ENCODE peak calls at places on chromosomes 3 and 15, in ten cellular contexts. V is right lobe of liver, L is endothelial cell of umbilical vein, B is H1, H is A549, J is heart right ventricle, G is cardiac muscle cell, O is IMR-90, K is neuronal stem cell, Q is sigmoid colon. A is an unnamed sample.

GRCh38 chr3:161057518-161057917 is 47.6 kb downstream of the B3GALNT1 start:
- DNase-seq in Q (no peak), L (no peak), H (no peak), G (no peak), K (no peak), V (no peak), J (no peak), B (no peak), O (no peak), A (no peak)

GRCh38 chr3:128492353-128493220 is at the start of gene GATA2:
- DNase-seq in L (peak; percentile 57), Q (peak; percentile 59), B (no peak), G (no peak), K (no peak), J (no peak), O (no peak), H (no peak), V (no peak), A (no peak)

GRCh38 chr3:53254190-53254809 is 1.5 kb downstream of the TKT start:
- DNase-seq in O (no peak), Q (no peak), G (peak; percentile 29), L (peak; percentile 31), H (no peak), J (no peak), B (no peak), K (no peak), V (no peak), A (no peak)

GRCh38 chr15:62644216-62644873 is 398.2 kb upstream of the TPM1 start:
- DNase-seq in J (no peak), O (no peak), V (no peak), H (no peak), L (no peak), B (no peak), Q (no peak), K (no peak), G (no peak), A (no peak)

GRCh38 chr3:16179771-16180736 is 5.6 kb downstream of the GALNT15 start:
- DNase-seq in G (peak; percentile 37), Q (no peak), O (peak; percentile 82), V (no peak), J (no peak), H (no peak), K (no peak), B (no peak), L (no peak), A (no peak)

GRCh38 chr3:141367038-141367730 is 1.1 kb upstream of the ZBTB38 start:
- DNase-seq in B (no peak), O (peak; percentile 100), Q (peak; percentile 77), L (peak; percentile 85), V (no peak), J (no peak), G (peak; percentile 100), H (peak; percentile 85), K (no peak), A (no peak)

GRCh38 chr3:115644391-115644790 is 21.1 kb downstream of the GAP43 start:
- DNase-seq in K (no peak), Q (no peak), O (peak; percentile 29), B (no peak), V (no peak), H (no peak), J (no peak), G (no peak), L (no peak), A (no peak)

GRCh38 chr15:74319596-74320357 is 47.7 kb downstream of the CYP11A1 start:
- DNase-seq in O (no peak), G (no peak), L (no peak), K (peak; percentile 80), H (no peak), B (no peak), V (no peak), Q (no peak), J (peak; percentile 42), A (no peak)

GRCh38 chr3:138389144-138389601 is 40.8 kb downstream of the MRAS start:
- DNase-seq in H (no peak), V (no peak), B (no peak), J (no peak), O (peak; percentile 12), K (no peak), G (peak; percentile 48), L (no peak), Q (no peak), A (no peak)

GRCh38 chr3:188064831-188065493 is 89.0 kb upstream of the LPP start:
- DNase-seq in L (no peak), H (no peak), J (no peak), Q (no peak), G (peak; percentile 56), O (no peak), K (no peak), B (no peak), V (no peak), A (no peak)

GRCh38 chr3:157390713-157391515 is 45.7 kb upstream of the PTX3 start:
- DNase-seq in H (no peak), Q (no peak), L (no peak), G (no peak), O (peak; percentile 34), B (no peak), K (no peak), V (no peak), J (no peak), A (no peak)

GRCh38 chr3:172859035-172859434 is 108.5 kb downstream of the ECT2 start:
- DNase-seq in J (no peak), G (no peak), L (peak; percentile 69), Q (no peak), H (no peak), V (no peak), O (peak; percentile 17), K (no peak), B (no peak), A (no peak)

GRCh38 chr15:57591822-57592367 is at the start of gene MYZAP:
- DNase-seq in O (no peak), B (no peak), V (peak; percentile 66), L (peak; percentile 51), K (peak; percentile 36), J (peak; percentile 74), G (peak; percentile 22), Q (no peak), H (no peak), A (no peak)

GRCh38 chr3:77254967-77255831 is 215.3 kb downstream of the ROBO2 start:
- DNase-seq in O (peak; percentile 69), G (peak; percentile 60), H (peak; percentile 52), K (peak; percentile 56), L (peak; percentile 26), V (no peak), B (no peak), Q (no peak), J (no peak), A (no peak)

GRCh38 chr3:127044996-127045395 is 62.1 kb downstream of the PLXNA1 start:
- DNase-seq in O (peak; percentile 3), K (no peak), V (peak; percentile 22), L (no peak), H (peak; percentile 13), Q (no peak), G (peak; percentile 10), B (no peak), J (no peak), A (no peak)

GRCh38 chr15:32825219-32825618 is 107.4 kb downstream of the GREM1 start:
- DNase-seq in J (no peak), H (no peak), Q (no peak), O (no peak), B (no peak), V (no peak), G (peak; percentile 63), K (no peak), L (no peak), A (no peak)
- H3K4me1 ChIP-seq in J (no peaks in the 10 kb centered on the region), H (peaks cover 70% of the 10 kb centered on the region), Q (no peaks in the 10 kb centered on the region), O (peaks cover 26% of the 10 kb centered on the region), B (no peaks in the 10 kb centered on the region), V (no peaks in the 10 kb centered on the region), G (no peaks in the 10 kb centered on the region), K (peaks cover 2% of the 10 kb centered on the region), L (peaks cover 26% of the 10 kb centered on the region), A (no peaks in the 10 kb centered on the region)

DNA sequence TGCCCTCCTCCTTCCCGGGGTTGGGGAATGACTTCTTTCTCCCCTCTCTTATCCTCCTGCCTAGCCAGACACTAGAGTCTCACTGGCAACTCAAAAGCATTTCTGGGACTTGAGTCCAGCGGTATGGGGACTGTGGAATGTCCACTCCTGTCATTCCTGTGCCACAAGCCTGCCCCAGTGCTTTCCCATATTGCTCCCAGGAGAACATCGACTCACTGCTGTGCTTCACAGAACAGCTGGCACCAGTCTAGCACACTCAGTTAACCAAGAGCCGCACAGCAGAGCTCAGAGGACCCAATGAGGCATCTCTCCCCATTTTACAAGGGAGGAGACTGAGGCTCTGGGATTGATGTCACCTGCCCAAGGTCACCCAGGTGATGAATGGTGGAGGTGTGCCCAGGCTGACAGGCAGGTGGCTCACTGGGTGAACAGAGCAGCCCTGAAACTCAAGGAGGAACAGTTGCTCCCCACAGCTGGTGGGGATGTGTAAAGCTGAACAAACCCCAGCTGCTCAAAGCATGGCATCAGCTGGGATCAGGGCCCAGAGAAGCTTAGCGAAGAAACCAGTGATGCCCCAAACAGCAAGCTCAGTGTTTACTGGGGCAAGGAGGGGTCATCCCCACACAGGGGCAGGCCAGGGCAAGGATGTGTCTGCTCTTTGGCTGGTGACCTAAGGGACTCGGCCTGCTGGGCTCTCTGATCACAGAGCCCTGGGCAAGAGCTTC is 35.4 kb upstream of the DUSP7 start:
- DNase-seq in B (no peak), L (no peak), J (no peak), O (peak; percentile 49), V (peak; percentile 26), K (no peak), G (peak; percentile 16), H (no peak), Q (peak; percentile 46), A (no peak)
- H3K4me1 ChIP-seq in B (no peaks in the 10 kb centered on the region), L (peaks cover 55% of the 10 kb centered on the region), J (peaks cover 38% of the 10 kb centered on the region), O (peaks cover 50% of the 10 kb centered on the region), V (no peaks in the 10 kb centered on the region), K (peaks cover 34% of the 10 kb centered on the region), G (peaks cover 75% of the 10 kb centered on the region), H (no peaks in the 10 kb centered on the region), Q (peaks cover 22% of the 10 kb centered on the region), A (peaks cover 2% of the 10 kb centered on the region)

DNA sequence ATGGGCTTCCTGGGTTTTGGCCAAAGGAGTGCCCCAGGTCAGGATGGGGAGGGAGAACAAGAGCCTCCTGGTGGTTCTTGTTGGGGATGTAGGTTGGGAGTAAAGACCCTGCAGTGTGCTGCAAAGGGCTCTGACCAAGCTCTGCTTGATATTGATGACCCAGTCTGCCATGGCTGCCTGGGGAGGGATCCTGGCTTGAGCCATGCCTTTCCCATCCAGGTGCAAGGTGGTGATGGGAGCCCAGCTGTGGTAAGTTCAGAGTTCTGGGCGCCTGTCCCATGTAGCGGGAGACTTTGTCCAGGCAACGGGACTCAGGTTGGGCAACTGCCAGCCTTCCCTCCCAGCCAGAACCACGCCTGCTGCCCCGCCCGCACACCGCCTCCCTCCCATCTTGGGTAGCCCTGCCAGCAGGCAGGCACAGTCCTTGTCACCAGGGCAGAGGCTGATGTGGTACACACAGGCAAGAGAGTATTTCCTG is 2.6 kb downstream of the GNAI2 start:
- DNase-seq in K (no peak), Q (peak; percentile 96), O (no peak), B (no peak), J (peak; percentile 89), G (no peak), L (peak; percentile 33), V (peak; percentile 98), H (peak; percentile 41), A (no peak)
- H3K4me1 ChIP-seq in K (peaks cover 56% of the 10 kb centered on the region), Q (peaks cover 66% of the 10 kb centered on the region), O (peaks cover 30% of the 10 kb centered on the region), B (peaks cover 55% of the 10 kb centered on the region), J (peaks cover 57% of the 10 kb centered on the region), G (peaks cover 22% of the 10 kb centered on the region), L (peaks cover 53% of the 10 kb centered on the region), V (peaks cover 49% of the 10 kb centered on the region), H (peaks cover 30% of the 10 kb centered on the region), A (peaks cover 54% of the 10 kb centered on the region)

DNA sequence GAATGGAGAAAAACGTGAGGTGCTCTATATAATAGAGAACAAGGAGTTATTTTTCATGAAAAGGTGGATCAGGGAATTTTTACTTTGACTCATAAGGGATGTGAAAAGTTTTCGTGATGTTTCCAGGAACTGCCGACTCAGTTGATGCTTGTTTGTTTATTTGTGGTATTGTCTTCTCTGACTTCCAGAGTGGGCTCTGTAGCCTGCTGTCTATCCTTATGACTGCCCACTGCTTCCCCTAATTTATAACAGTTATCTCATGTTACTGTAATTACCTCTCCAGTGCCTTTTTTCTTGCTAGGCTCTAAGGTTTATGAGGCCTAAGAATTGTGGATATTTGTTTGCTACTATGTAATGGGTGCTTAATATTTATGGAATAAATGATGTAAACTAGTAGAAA is 12.3 kb downstream of the ARL13B start:
- DNase-seq in K (no peak), O (no peak), J (no peak), B (no peak), L (no peak), H (no peak), Q (no peak), G (no peak), V (no peak), A (no peak)
- H3K4me1 ChIP-seq in K (no peaks in the 10 kb centered on the region), O (peaks cover 4% of the 10 kb centered on the region), J (peaks cover 9% of the 10 kb centered on the region), B (no peaks in the 10 kb centered on the region), L (peaks cover 9% of the 10 kb centered on the region), H (peaks cover 7% of the 10 kb centered on the region), Q (no peaks in the 10 kb centered on the region), G (peaks cover 11% of the 10 kb centered on the region), V (no peaks in the 10 kb centered on the region), A (no peaks in the 10 kb centered on the region)